ENCODE peak calls at places on chromosomes 11 and 22, in seven cellular contexts. N, X, L, J, D, Z and E are unnamed samples. For H3K36me3, the result is how much of the 10 kb centered on the place peaks cover.

GRCh38 chr11:128584253-128584652 is 3.1 kb downstream of the ETS1 start:
- DNase-seq in N (no peak), X (no peak), L (no peak), J (no peak), D (peak), Z (no peak), E (no peak)

GRCh38 chr11:116580828-116581227 is 192.0 kb downstream of the BUD13 start:
- DNase-seq in N (no peak), X (no peak), L (no peak), J (no peak), D (peak), Z (no peak), E (no peak)

GRCh38 chr11:24234822-24235508 is 261.9 kb upstream of the LUZP2 start:
- DNase-seq in N (peak), X (peak), L (peak), J (no peak), D (peak), Z (no peak), E (no peak)

GRCh38 chr11:109302591-109303334 is 119.2 kb upstream of the C11orf87 start:
- DNase-seq in N (no peak), X (no peak), L (no peak), J (no peak), D (no peak), Z (no peak), E (no peak)

GRCh38 chr11:68261749-68262543 is 9.8 kb downstream of the C11orf24 start:
- DNase-seq in N (no peak), X (no peak), L (no peak), J (no peak), D (no peak), Z (no peak), E (no peak)

GRCh38 chr11:74019104-74019738 is 10.3 kb upstream of the UCP3 start:
- DNase-seq in N (no peak), X (no peak), L (peak), J (no peak), D (no peak), Z (no peak), E (no peak)

GRCh38 chr11:130121430-130121978 is 38.1 kb upstream of the ST14 start:
- DNase-seq in N (peak), X (peak), L (no peak), J (no peak), D (no peak), Z (no peak), E (peak)

GRCh38 chr11:83033972-83034672 is 37.6 kb downstream of the RAB30 start:
- DNase-seq in N (peak), X (peak), L (peak), J (no peak), D (peak), Z (no peak), E (no peak)

GRCh38 chr11:131808466-131808865 is 438.1 kb downstream of the NTM start:
- DNase-seq in N (no peak), X (no peak), L (no peak), J (no peak), D (no peak), Z (no peak), E (no peak)

GRCh38 chr11:128603752-128604472 is 16.6 kb upstream of the ETS1 start:
- DNase-seq in N (no peak), X (peak), L (no peak), J (no peak), D (no peak), Z (no peak), E (no peak)

GRCh38 chr11:123168236-123168635 is 26.8 kb downstream of the CLMP start:
- DNase-seq in N (no peak), X (peak), L (no peak), J (no peak), D (no peak), Z (no peak), E (no peak)

GRCh38 chr11:102914238-102915043 is 39.7 kb upstream of the MMP12 start:
- DNase-seq in N (peak), X (peak), L (no peak), J (no peak), D (peak), Z (no peak), E (no peak)

GRCh38 chr11:130865091-130865771 is 51.0 kb downstream of the SNX19 start:
- DNase-seq in N (no peak), X (no peak), L (no peak), J (no peak), D (peak), Z (no peak), E (no peak)

GRCh38 chr11:27354359-27354965 is 8.6 kb downstream of the CCDC34 start:
- DNase-seq in N (no peak), X (no peak), L (no peak), J (no peak), D (no peak), Z (no peak), E (no peak)

GRCh38 chr22:45418056-45418769 is 4.7 kb downstream of the RIBC2 start:
- DNase-seq in N (no peak), X (no peak), L (no peak), J (no peak), D (no peak), Z (no peak), E (no peak)

GRCh38 chr11:44950625-44951472 is at the start of gene TP53I11:
- DNase-seq in N (peak), X (peak), L (peak), J (peak), D (no peak), Z (peak), E (peak)

GRCh38 chr22:49853981-49854791 is 542 bp downstream of the ZBED4 start:
- DNase-seq in N (peak), X (peak), L (no peak), J (no peak), D (peak), Z (no peak), E (no peak)

GRCh38 chr22:31431950-31432349 is 32.5 kb downstream of the DRG1 start:
- DNase-seq in N (no peak), X (no peak), L (no peak), J (no peak), D (no peak), Z (no peak), E (no peak)
- H3K36me3 ChIP-seq in N (under half), X (half or more), L (half or more), J (half or more), D (under half), Z (half or more), E (under half)

GRCh38 chr11:64725601-64726139 is 2.7 kb upstream of the NRXN2 start:
- DNase-seq in N (no peak), X (no peak), L (no peak), J (no peak), D (peak), Z (no peak), E (no peak)

GRCh38 chr11:64726211-64726641 is 3.2 kb upstream of the NRXN2 start:
- DNase-seq in N (no peak), X (no peak), L (no peak), J (no peak), D (peak), Z (no peak), E (no peak)

GRCh38 chr11:64728757-64729365 is 5.9 kb upstream of the NRXN2 start:
- DNase-seq in N (no peak), X (no peak), L (no peak), J (no peak), D (no peak), Z (no peak), E (no peak)

GRCh38 chr11:64724863-64725535 is 2.0 kb upstream of the NRXN2 start:
- DNase-seq in N (no peak), X (no peak), L (no peak), J (no peak), D (no peak), Z (peak), E (no peak)

GRCh38 chr11:64727131-64727530 is 4.1 kb upstream of the NRXN2 start:
- DNase-seq in N (no peak), X (no peak), L (no peak), J (no peak), D (no peak), Z (no peak), E (no peak)
- H3K4me3 ChIP-seq in N (no peak), X (no peak), L (no peak), J (no peak), D (no peak), Z (no peak), E (no peak)

DNA sequence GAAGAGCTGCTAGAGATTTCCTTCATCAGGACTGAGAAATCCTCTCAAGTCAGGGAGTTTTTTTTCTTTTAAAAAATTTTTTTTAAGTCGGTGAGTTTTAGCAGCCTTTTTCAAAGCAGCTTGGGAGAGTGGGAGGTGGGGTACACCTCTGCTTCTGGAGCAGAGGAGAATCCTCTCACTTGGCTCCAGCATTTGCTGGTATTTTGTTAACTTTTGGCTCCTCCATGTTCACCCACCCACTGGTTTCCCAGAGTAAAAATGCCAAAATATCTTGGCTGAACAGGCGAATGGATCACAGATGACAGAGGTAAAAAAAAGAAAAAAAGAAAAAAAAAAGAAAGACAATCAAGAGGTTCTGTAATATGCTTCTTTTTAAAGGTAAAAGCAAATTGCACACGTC is 68.0 kb downstream of the GAB2 start:
- DNase-seq in N (peak), X (no peak), L (no peak), J (no peak), D (no peak), Z (no peak), E (no peak)
- H3K27ac ChIP-seq in N (peak), X (no peak), L (peak), J (no peak), D (no peak), Z (peak), E (peak)

GRCh38 chr22:20816559-20816958 is 42.1 kb downstream of the PI4KA start:
- DNase-seq in N (no peak), X (no peak), L (no peak), J (no peak), D (no peak), Z (no peak), E (no peak)

GRCh38 chr22:20822240-20822639 is 36.4 kb downstream of the PI4KA start:
- DNase-seq in N (no peak), X (no peak), L (no peak), J (no peak), D (no peak), Z (no peak), E (no peak)

GRCh38 chr22:20823264-20823663 is 35.3 kb downstream of the PI4KA start:
- DNase-seq in N (no peak), X (no peak), L (no peak), J (no peak), D (no peak), Z (no peak), E (no peak)

GRCh38 chr22:20818471-20818870 is 40.1 kb downstream of the PI4KA start:
- DNase-seq in N (no peak), X (no peak), L (no peak), J (no peak), D (no peak), Z (no peak), E (no peak)

GRCh38 chr22:20819471-20819870 is 39.1 kb downstream of the PI4KA start:
- DNase-seq in N (no peak), X (no peak), L (no peak), J (no peak), D (no peak), Z (no peak), E (no peak)
- H3K36me3 ChIP-seq in N (under half), X (under half), L (half or more), J (half or more), D (under half), Z (half or more), E (under half)

GRCh38 chr11:62706841-62707240 is 383 bp downstream of the BSCL2 start:
- DNase-seq in N (no peak), X (no peak), L (no peak), J (no peak), D (no peak), Z (no peak), E (no peak)

GRCh38 chr11:62708423-62709261 is 1.2 kb downstream of the GNG3 start:
- DNase-seq in N (no peak), X (no peak), L (peak), J (no peak), D (peak), Z (no peak), E (peak)

GRCh38 chr11:62705880-62706831 is 1.1 kb downstream of the BSCL2 start:
- DNase-seq in N (peak), X (peak), L (peak), J (peak), D (peak), Z (peak), E (peak)

GRCh38 chr11:62705401-62705800 is 1.8 kb downstream of the BSCL2 start:
- DNase-seq in N (no peak), X (no peak), L (no peak), J (no peak), D (peak), Z (no peak), E (no peak)

DNA sequence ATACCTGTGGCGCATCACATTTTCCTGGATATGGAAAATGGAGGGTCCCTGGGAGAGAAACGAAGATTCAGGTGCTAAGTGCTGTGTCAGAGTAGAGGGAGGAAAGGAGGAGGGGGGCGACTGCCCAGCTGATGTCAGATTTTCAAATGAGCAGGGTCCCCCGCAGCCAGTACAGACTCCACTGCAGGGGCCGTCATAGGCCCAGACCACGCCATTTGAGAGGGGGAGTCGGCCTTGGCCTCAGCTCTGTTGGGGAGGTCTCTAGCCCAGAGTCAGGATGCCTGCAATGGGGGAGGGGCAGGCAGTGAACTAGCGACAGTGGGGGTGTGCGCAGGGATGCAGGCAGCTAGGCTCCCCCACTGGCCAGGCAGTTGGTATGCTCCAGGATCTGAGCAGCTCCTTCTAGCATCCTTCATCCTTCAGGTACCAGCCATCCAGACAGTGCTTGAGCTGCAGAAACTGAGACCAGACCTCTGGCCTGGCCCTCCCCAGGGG is at the start of the genes BSCL2 and GNG3:
- DNase-seq in N (no peak), X (no peak), L (no peak), J (no peak), D (peak), Z (no peak), E (no peak)
- H3K4me3 ChIP-seq in N (no peak), X (peak), L (peak), J (peak), D (peak), Z (peak), E (peak)

GRCh38 chr11:10664005-10664404 is 29.6 kb downstream of the IRAG1 start:
- DNase-seq in N (no peak), X (no peak), L (no peak), J (no peak), D (no peak), Z (no peak), E (no peak)

GRCh38 chr11:10664511-10664910 is 29.0 kb downstream of the IRAG1 start:
- DNase-seq in N (no peak), X (no peak), L (no peak), J (no peak), D (no peak), Z (no peak), E (no peak)

GRCh38 chr11:10669258-10670033 is 24.1 kb downstream of the IRAG1 start:
- DNase-seq in N (peak), X (peak), L (no peak), J (no peak), D (no peak), Z (no peak), E (no peak)

GRCh38 chr11:10666976-10667892 is 26.3 kb downstream of the IRAG1 start:
- DNase-seq in N (peak), X (no peak), L (no peak), J (no peak), D (no peak), Z (no peak), E (no peak)

DNA sequence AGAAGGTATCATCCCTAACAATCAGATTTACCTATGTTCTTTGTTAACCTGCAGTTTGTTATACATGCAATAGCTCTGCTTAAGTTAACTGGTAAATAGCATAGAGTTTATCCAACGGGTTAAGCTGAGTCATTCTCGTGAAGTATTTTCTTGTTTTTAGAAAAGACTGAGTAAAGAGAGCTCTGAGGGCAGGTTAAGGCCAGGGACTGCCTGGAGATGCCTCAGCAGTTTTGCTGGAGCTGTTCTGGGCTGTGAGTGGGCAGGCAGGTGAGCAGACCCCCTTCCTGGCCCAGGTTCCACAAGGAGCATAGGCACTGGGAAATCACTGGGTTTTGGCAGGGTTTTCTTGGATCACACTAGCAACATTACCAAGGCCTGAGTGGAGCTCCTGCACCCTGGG is 27.0 kb downstream of the IRAG1 start:
- DNase-seq in N (peak), X (no peak), L (no peak), J (no peak), D (no peak), Z (no peak), E (no peak)
- H3K27ac ChIP-seq in N (peak), X (no peak), L (peak), J (no peak), D (no peak), Z (peak), E (peak)